ENCODE peak calls at places on chromosomes 13 and 19, in eight cellular contexts. One of them, this sample, is unnamed.

GRCh38 chr13:60229708-60230272 is 66.1 kb upstream of the DIAPH3 start:
- DNase-seq in NB4: no peak
- DNase-seq in brain microvascular endothelial cell: no peak
- DNase-seq in heart left ventricle: no peak
- DNase-seq in RWPE2: no peak
- DNase-seq in spleen: no peak
- DNase-seq in breast epithelium: no peak
- DNase-seq in Calu3: no peak
- DNase-seq in this sample: no peak

GRCh38 chr13:100722517-100722916 is 47.9 kb upstream of the TMTC4 start:
- DNase-seq in spleen: no peak
- DNase-seq in Calu3: no peak
- DNase-seq in breast epithelium: no peak
- DNase-seq in RWPE2: no peak
- DNase-seq in brain microvascular endothelial cell: no peak
- DNase-seq in NB4: no peak
- DNase-seq in heart left ventricle: no peak
- DNase-seq in this sample: no peak

GRCh38 chr19:49853852-49854849 is 3.2 kb downstream of the PTOV1 start:
- DNase-seq in RWPE2: no peak
- DNase-seq in Calu3: no peak
- DNase-seq in NB4: no peak
- DNase-seq in breast epithelium: no peak
- DNase-seq in heart left ventricle: no peak
- DNase-seq in brain microvascular endothelial cell: no peak
- DNase-seq in spleen: peak; percentile 81
- DNase-seq in this sample: no peak

GRCh38 chr19:45059258-45059965 is 16.9 kb downstream of the ZNF296 start:
- DNase-seq in spleen: peak; percentile 91
- DNase-seq in breast epithelium: peak; percentile 81
- DNase-seq in Calu3: peak; percentile 89
- DNase-seq in brain microvascular endothelial cell: peak; percentile 77
- DNase-seq in RWPE2: no peak
- DNase-seq in NB4: peak; percentile 75
- DNase-seq in heart left ventricle: peak; percentile 60
- DNase-seq in this sample: no peak

GRCh38 chr13:101751488-101751887 is 299.0 kb downstream of the ITGBL1 start:
- DNase-seq in heart left ventricle: no peak
- DNase-seq in spleen: no peak
- DNase-seq in brain microvascular endothelial cell: peak; percentile 61
- DNase-seq in NB4: peak; percentile 13
- DNase-seq in breast epithelium: no peak
- DNase-seq in RWPE2: no peak
- DNase-seq in Calu3: peak; percentile 3
- DNase-seq in this sample: no peak

GRCh38 chr19:48492925-48493717 is 18.5 kb downstream of the LMTK3 start:
- DNase-seq in RWPE2: peak; percentile 99
- DNase-seq in spleen: peak; percentile 94
- DNase-seq in NB4: peak; percentile 96
- DNase-seq in brain microvascular endothelial cell: peak; percentile 96
- DNase-seq in breast epithelium: peak; percentile 99
- DNase-seq in heart left ventricle: peak; percentile 96
- DNase-seq in Calu3: peak; percentile 96
- DNase-seq in this sample: no peak

GRCh38 chr19:52343548-52343947 is 7.5 kb downstream of the ZNF610 start:
- DNase-seq in breast epithelium: peak; percentile 52
- DNase-seq in RWPE2: no peak
- DNase-seq in spleen: no peak
- DNase-seq in NB4: peak; percentile 83
- DNase-seq in Calu3: no peak
- DNase-seq in heart left ventricle: peak; percentile 58
- DNase-seq in brain microvascular endothelial cell: peak; percentile 2
- DNase-seq in this sample: no peak

GRCh38 chr19:7692417-7693088 is 9.4 kb downstream of the FCER2 start:
- DNase-seq in brain microvascular endothelial cell: no peak
- DNase-seq in spleen: no peak
- DNase-seq in Calu3: no peak
- DNase-seq in heart left ventricle: no peak
- DNase-seq in breast epithelium: no peak
- DNase-seq in NB4: no peak
- DNase-seq in RWPE2: no peak
- DNase-seq in this sample: no peak

GRCh38 chr13:34409496-34410163 is 532.4 kb upstream of the NBEA start:
- DNase-seq in brain microvascular endothelial cell: no peak
- DNase-seq in RWPE2: no peak
- DNase-seq in spleen: no peak
- DNase-seq in breast epithelium: no peak
- DNase-seq in heart left ventricle: no peak
- DNase-seq in NB4: no peak
- DNase-seq in Calu3: no peak
- DNase-seq in this sample: no peak

GRCh38 chr13:113545455-113545930 is 39.1 kb upstream of the TFDP1 start:
- DNase-seq in spleen: peak; percentile 70
- DNase-seq in Calu3: no peak
- DNase-seq in breast epithelium: peak; percentile 46
- DNase-seq in brain microvascular endothelial cell: peak; percentile 22
- DNase-seq in NB4: no peak
- DNase-seq in RWPE2: peak; percentile 55
- DNase-seq in heart left ventricle: no peak
- DNase-seq in this sample: peak; percentile 81

GRCh38 chr19:23762884-23763711 is 4.4 kb upstream of the ZNF681 start:
- DNase-seq in NB4: peak; percentile 68
- DNase-seq in heart left ventricle: peak; percentile 80
- DNase-seq in breast epithelium: peak; percentile 91
- DNase-seq in Calu3: peak; percentile 89
- DNase-seq in RWPE2: peak; percentile 74
- DNase-seq in spleen: peak; percentile 91
- DNase-seq in brain microvascular endothelial cell: peak; percentile 60
- DNase-seq in this sample: peak; percentile 96

GRCh38 chr19:23762548-23762883 is 3.8 kb upstream of the ZNF681 start:
- DNase-seq in spleen: no peak
- DNase-seq in heart left ventricle: no peak
- DNase-seq in brain microvascular endothelial cell: no peak
- DNase-seq in RWPE2: no peak
- DNase-seq in Calu3: no peak
- DNase-seq in NB4: no peak
- DNase-seq in breast epithelium: no peak
- DNase-seq in this sample: no peak

DNA sequence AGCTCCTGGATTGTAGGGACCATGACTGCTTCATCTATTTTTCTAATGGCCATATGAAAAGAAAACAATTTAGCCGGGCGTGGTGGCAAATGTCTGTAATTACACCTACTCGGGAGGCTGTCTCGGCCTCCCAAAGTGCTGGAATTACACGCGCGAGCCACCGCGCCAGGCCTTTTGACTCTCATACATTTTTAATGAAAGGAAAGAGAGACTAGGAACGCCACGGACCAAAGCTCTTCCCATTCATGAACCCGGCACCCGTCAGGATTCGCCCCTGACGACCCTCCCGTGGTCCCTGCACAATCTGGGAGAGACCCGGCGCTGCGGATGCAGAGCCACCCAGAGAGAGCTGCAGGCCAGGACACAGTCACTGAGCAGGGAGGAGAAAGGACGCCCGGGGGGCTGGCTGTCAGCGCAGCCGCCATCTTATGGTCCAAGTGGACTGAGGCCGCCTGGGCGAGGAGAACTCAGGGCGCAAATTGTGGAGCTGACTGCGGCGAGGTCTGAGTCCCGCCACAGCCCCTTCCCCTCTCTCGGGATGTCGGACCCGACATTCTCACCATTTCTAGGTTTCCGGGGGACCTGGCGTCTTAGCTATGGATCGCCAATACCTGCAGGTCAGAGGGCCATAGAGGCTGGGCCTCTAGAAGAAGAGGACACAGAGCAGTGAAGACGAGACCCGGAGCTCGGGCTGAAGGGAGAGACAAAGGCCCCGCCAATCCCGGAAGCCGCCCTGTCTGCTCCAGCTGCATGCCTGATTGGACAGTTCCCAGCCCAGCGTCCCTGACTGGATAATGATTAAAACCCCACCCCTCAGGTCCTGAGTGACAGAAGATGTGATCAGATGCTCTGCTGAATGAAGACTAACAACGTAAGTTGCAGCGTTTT is at the start of gene ZNF681:
- DNase-seq in RWPE2: peak; percentile 87
- DNase-seq in breast epithelium: peak; percentile 89
- DNase-seq in heart left ventricle: peak; percentile 89
- DNase-seq in Calu3: peak; percentile 86
- DNase-seq in brain microvascular endothelial cell: peak; percentile 95
- DNase-seq in NB4: peak; percentile 95
- DNase-seq in spleen: peak; percentile 94
- DNase-seq in this sample: peak; percentile 95
- TF ChIP-seq CTCF in RWPE2: no peak
- TF ChIP-seq CTCF in breast epithelium: no peak
- TF ChIP-seq CTCF in heart left ventricle: no peak
- TF ChIP-seq CTCF in Calu3: no peak
- TF ChIP-seq CTCF in brain microvascular endothelial cell: peak; percentile 19
- TF ChIP-seq CTCF in NB4: no peak
- TF ChIP-seq CTCF in spleen: no peak
- TF ChIP-seq CTCF in this sample: peak; percentile 57

GRCh38 chr13:41327994-41328778 is 17.1 kb downstream of the NAA16 start:
- DNase-seq in spleen: no peak
- DNase-seq in Calu3: no peak
- DNase-seq in RWPE2: no peak
- DNase-seq in heart left ventricle: no peak
- DNase-seq in NB4: no peak
- DNase-seq in brain microvascular endothelial cell: no peak
- DNase-seq in breast epithelium: no peak
- DNase-seq in this sample: no peak
- TF ChIP-seq CTCF in spleen: no peak
- TF ChIP-seq CTCF in Calu3: no peak
- TF ChIP-seq CTCF in RWPE2: no peak
- TF ChIP-seq CTCF in heart left ventricle: no peak
- TF ChIP-seq CTCF in NB4: no peak
- TF ChIP-seq CTCF in brain microvascular endothelial cell: no peak
- TF ChIP-seq CTCF in breast epithelium: no peak
- TF ChIP-seq CTCF in this sample: no peak

GRCh38 chr19:35095667-35096368 is 19.8 kb upstream of the FXYD3 start:
- DNase-seq in NB4: no peak
- DNase-seq in spleen: no peak
- DNase-seq in brain microvascular endothelial cell: no peak
- DNase-seq in RWPE2: no peak
- DNase-seq in heart left ventricle: no peak
- DNase-seq in Calu3: no peak
- DNase-seq in breast epithelium: no peak
- DNase-seq in this sample: no peak

GRCh38 chr19:35100588-35101533 is 14.8 kb upstream of the FXYD3 start:
- DNase-seq in brain microvascular endothelial cell: no peak
- DNase-seq in heart left ventricle: no peak
- DNase-seq in Calu3: no peak
- DNase-seq in breast epithelium: no peak
- DNase-seq in spleen: no peak
- DNase-seq in RWPE2: no peak
- DNase-seq in NB4: no peak
- DNase-seq in this sample: no peak

GRCh38 chr19:35099155-35099896 is 16.3 kb upstream of the FXYD3 start:
- DNase-seq in brain microvascular endothelial cell: no peak
- DNase-seq in RWPE2: no peak
- DNase-seq in heart left ventricle: no peak
- DNase-seq in NB4: no peak
- DNase-seq in breast epithelium: no peak
- DNase-seq in Calu3: no peak
- DNase-seq in spleen: no peak
- DNase-seq in this sample: no peak

GRCh38 chr19:35098413-35099049 is 17.1 kb upstream of the FXYD3 start:
- DNase-seq in brain microvascular endothelial cell: no peak
- DNase-seq in breast epithelium: no peak
- DNase-seq in spleen: no peak
- DNase-seq in RWPE2: no peak
- DNase-seq in NB4: no peak
- DNase-seq in heart left ventricle: no peak
- DNase-seq in Calu3: no peak
- DNase-seq in this sample: peak; percentile 94

GRCh38 chr19:35099897-35100275 is 15.7 kb upstream of the FXYD3 start:
- DNase-seq in breast epithelium: no peak
- DNase-seq in RWPE2: no peak
- DNase-seq in Calu3: no peak
- DNase-seq in brain microvascular endothelial cell: no peak
- DNase-seq in heart left ventricle: no peak
- DNase-seq in NB4: no peak
- DNase-seq in spleen: no peak
- DNase-seq in this sample: no peak
- TF ChIP-seq CTCF in breast epithelium: no peak
- TF ChIP-seq CTCF in RWPE2: no peak
- TF ChIP-seq CTCF in Calu3: no peak
- TF ChIP-seq CTCF in brain microvascular endothelial cell: no peak
- TF ChIP-seq CTCF in heart left ventricle: no peak
- TF ChIP-seq CTCF in NB4: no peak
- TF ChIP-seq CTCF in spleen: no peak
- TF ChIP-seq CTCF in this sample: no peak

GRCh38 chr19:9912551-9913236 is 23.6 kb downstream of the OLFM2 start:
- DNase-seq in brain microvascular endothelial cell: no peak
- DNase-seq in RWPE2: no peak
- DNase-seq in heart left ventricle: no peak
- DNase-seq in Calu3: no peak
- DNase-seq in NB4: no peak
- DNase-seq in spleen: no peak
- DNase-seq in breast epithelium: no peak
- DNase-seq in this sample: no peak

GRCh38 chr19:9916719-9917118 is 19.6 kb downstream of the OLFM2 start:
- DNase-seq in NB4: no peak
- DNase-seq in Calu3: no peak
- DNase-seq in spleen: no peak
- DNase-seq in heart left ventricle: no peak
- DNase-seq in breast epithelium: no peak
- DNase-seq in brain microvascular endothelial cell: no peak
- DNase-seq in RWPE2: no peak
- DNase-seq in this sample: no peak

GRCh38 chr19:9913237-9914000 is 22.9 kb downstream of the OLFM2 start:
- DNase-seq in RWPE2: no peak
- DNase-seq in NB4: no peak
- DNase-seq in brain microvascular endothelial cell: no peak
- DNase-seq in heart left ventricle: no peak
- DNase-seq in spleen: peak; percentile 59
- DNase-seq in breast epithelium: no peak
- DNase-seq in Calu3: peak; percentile 48
- DNase-seq in this sample: no peak

GRCh38 chr19:9914001-9914314 is 22.4 kb downstream of the OLFM2 start:
- DNase-seq in brain microvascular endothelial cell: no peak
- DNase-seq in spleen: peak; percentile 31
- DNase-seq in breast epithelium: no peak
- DNase-seq in Calu3: no peak
- DNase-seq in heart left ventricle: no peak
- DNase-seq in RWPE2: no peak
- DNase-seq in NB4: no peak
- DNase-seq in this sample: no peak

GRCh38 chr19:9914315-9915207 is 21.8 kb downstream of the OLFM2 start:
- DNase-seq in breast epithelium: peak; percentile 67
- DNase-seq in spleen: peak; percentile 86
- DNase-seq in RWPE2: no peak
- DNase-seq in Calu3: peak; percentile 86
- DNase-seq in brain microvascular endothelial cell: peak; percentile 72
- DNase-seq in heart left ventricle: peak; percentile 65
- DNase-seq in NB4: peak; percentile 97
- DNase-seq in this sample: no peak
- TF ChIP-seq CTCF in breast epithelium: no peak
- TF ChIP-seq CTCF in spleen: peak; percentile 42
- TF ChIP-seq CTCF in RWPE2: peak; percentile 86
- TF ChIP-seq CTCF in Calu3: peak; percentile 48
- TF ChIP-seq CTCF in brain microvascular endothelial cell: peak; percentile 43
- TF ChIP-seq CTCF in heart left ventricle: peak; percentile 39
- TF ChIP-seq CTCF in NB4: peak; percentile 93
- TF ChIP-seq CTCF in this sample: peak; percentile 86